ENCODE peak calls at places on chromosome 12, in six cellular contexts. X is lower lobe of right lung; C is A549; K is CD4-positive, alpha-beta memory T cell; W is CD4-positive, CD25-positive, alpha-beta regulatory T cell; H is HAP-1. A is an unnamed sample.
A peak's percentile ranks its signal among the peaks of the same experiment; 100 is the strongest.

GRCh38 chr12:107486140-107486892 is 199.3 kb upstream of the PWP1 start:
- DNase-seq in X (no peak), W (no peak), K (no peak), C (no peak), H (no peak), A (no peak)

GRCh38 chr12:110010853-110011835 is 11.9 kb downstream of the ANKRD13A start:
- DNase-seq in X (no peak), H (no peak), K (no peak), C (no peak), W (no peak), A (peak; percentile 11)

GRCh38 chr12:71469235-71469873 is 29.8 kb downstream of the LGR5 start:
- DNase-seq in W (no peak), C (peak; percentile 17), H (no peak), X (no peak), K (no peak), A (no peak)

GRCh38 chr12:52713960-52714886 is 10.9 kb upstream of the KRT77 start:
- DNase-seq in X (no peak), K (no peak), C (peak; percentile 42), W (no peak), H (no peak), A (no peak)

GRCh38 chr12:48017496-48017895 is 13.2 kb upstream of the COL2A1 start:
- DNase-seq in C (no peak), H (no peak), W (no peak), K (no peak), X (no peak), A (no peak)

GRCh38 chr12:3658327-3659163 is 94.4 kb downstream of the CRACR2A start:
- DNase-seq in H (peak; percentile 70), K (peak; percentile 31), X (no peak), W (no peak), C (no peak), A (no peak)

GRCh38 chr12:5344131-5344530 is 87.8 kb upstream of the NTF3 start:
- DNase-seq in C (no peak), K (no peak), W (no peak), X (no peak), H (no peak), A (no peak)

GRCh38 chr12:130752692-130753230 is 36.7 kb upstream of the RIMBP2 start:
- DNase-seq in X (no peak), H (no peak), C (no peak), K (no peak), W (no peak), A (no peak)

GRCh38 chr12:124648710-124649384 is 81.4 kb upstream of the NCOR2 start:
- DNase-seq in H (no peak), C (no peak), W (no peak), K (no peak), X (no peak), A (no peak)

GRCh38 chr12:65929641-65930040 is 105.4 kb downstream of the HMGA2 start:
- DNase-seq in K (no peak), C (no peak), X (no peak), W (no peak), H (no peak), A (no peak)

GRCh38 chr12:129069886-129070285 is 216.6 kb downstream of the GLT1D1 start:
- DNase-seq in W (no peak), H (no peak), X (no peak), C (no peak), K (no peak), A (no peak)

GRCh38 chr12:57190037-57190436 is 26.6 kb upstream of the NXPH4 start:
- DNase-seq in H (no peak), K (no peak), C (no peak), W (no peak), X (peak; percentile 67), A (no peak)

GRCh38 chr12:14225064-14225463 is 140.4 kb upstream of the ATF7IP start:
- DNase-seq in X (no peak), W (no peak), K (no peak), H (no peak), C (no peak), A (no peak)

GRCh38 chr12:30882706-30883105 is 43.8 kb upstream of the TSPAN11 start:
- DNase-seq in H (no peak), C (no peak), W (no peak), K (no peak), X (no peak), A (no peak)

GRCh38 chr12:104219908-104220404 is 4.4 kb downstream of the TXNRD1 start:
- DNase-seq in X (no peak), C (peak; percentile 99), K (peak; percentile 45), H (peak; percentile 48), W (no peak), A (peak; percentile 49)

GRCh38 chr12:107992870-107993451 is 136.1 kb upstream of the WSCD2 start:
- DNase-seq in K (no peak), C (peak; percentile 69), W (no peak), H (peak; percentile 49), X (no peak), A (no peak)

GRCh38 chr12:121003650-121004049 is 12.6 kb downstream of the C12orf43 start:
- DNase-seq in C (peak; percentile 63), H (peak; percentile 39), K (no peak), W (no peak), X (peak; percentile 31), A (no peak)

GRCh38 chr12:92928431-92928961 is 599 bp downstream of the EEA1 start:
- DNase-seq in C (peak; percentile 16), H (peak; percentile 39), K (no peak), W (no peak), X (peak; percentile 68), A (peak; percentile 9)

GRCh38 chr12:32462908-32463307 is 63.5 kb downstream of the FGD4 start:
- DNase-seq in H (no peak), W (no peak), X (no peak), C (no peak), K (no peak), A (no peak)

GRCh38 chr12:15886372-15887042 is 4.3 kb downstream of the STRAP start:
- DNase-seq in K (no peak), C (peak; percentile 28), H (no peak), X (no peak), W (no peak), A (no peak)

GRCh38 chr12:89080797-89081470 is 271.4 kb downstream of the DUSP6 start:
- DNase-seq in C (no peak), X (no peak), W (no peak), H (no peak), K (no peak), A (no peak)

GRCh38 chr12:123050331-123050809 is 69.9 kb downstream of the ARL6IP4 start:
- DNase-seq in X (no peak), W (no peak), K (no peak), C (no peak), H (no peak), A (no peak)

GRCh38 chr12:92537235-92537960 is 165.4 kb upstream of the PLEKHG7 start:
- DNase-seq in W (no peak), H (no peak), C (no peak), K (no peak), X (no peak), A (no peak)

GRCh38 chr12:120119395-120119973 is 2.9 kb upstream of the RAB35 start:
- DNase-seq in K (no peak), H (no peak), W (no peak), C (peak; percentile 56), X (no peak), A (no peak)

GRCh38 chr12:46944771-46945170 is 119.0 kb upstream of the SLC38A4 start:
- DNase-seq in X (no peak), H (no peak), K (no peak), C (no peak), W (no peak), A (no peak)
- H3K4me1 ChIP-seq in X (no peaks in the 10 kb centered on the region), H (no peaks in the 10 kb centered on the region), K (no peaks in the 10 kb centered on the region), C (peaks cover 6% of the 10 kb centered on the region), W (no peaks in the 10 kb centered on the region), A (no peaks in the 10 kb centered on the region)

GRCh38 chr12:122005252-122005651 is 16.4 kb upstream of the BCL7A start:
- DNase-seq in W (no peak), C (no peak), H (no peak), X (peak; percentile 12), K (no peak), A (no peak)

GRCh38 chr12:122004633-122005071 is 17.0 kb upstream of the BCL7A start:
- DNase-seq in C (no peak), H (no peak), K (no peak), X (peak; percentile 43), W (no peak), A (no peak)

GRCh38 chr12:122006186-122006926 is 15.3 kb upstream of the BCL7A start:
- DNase-seq in K (peak; percentile 23), W (no peak), X (peak; percentile 37), H (no peak), C (no peak), A (no peak)

GRCh38 chr12:122001379-122002209 is 20.1 kb upstream of the BCL7A start:
- DNase-seq in X (peak; percentile 11), K (no peak), C (no peak), W (no peak), H (peak; percentile 93), A (no peak)

DNA sequence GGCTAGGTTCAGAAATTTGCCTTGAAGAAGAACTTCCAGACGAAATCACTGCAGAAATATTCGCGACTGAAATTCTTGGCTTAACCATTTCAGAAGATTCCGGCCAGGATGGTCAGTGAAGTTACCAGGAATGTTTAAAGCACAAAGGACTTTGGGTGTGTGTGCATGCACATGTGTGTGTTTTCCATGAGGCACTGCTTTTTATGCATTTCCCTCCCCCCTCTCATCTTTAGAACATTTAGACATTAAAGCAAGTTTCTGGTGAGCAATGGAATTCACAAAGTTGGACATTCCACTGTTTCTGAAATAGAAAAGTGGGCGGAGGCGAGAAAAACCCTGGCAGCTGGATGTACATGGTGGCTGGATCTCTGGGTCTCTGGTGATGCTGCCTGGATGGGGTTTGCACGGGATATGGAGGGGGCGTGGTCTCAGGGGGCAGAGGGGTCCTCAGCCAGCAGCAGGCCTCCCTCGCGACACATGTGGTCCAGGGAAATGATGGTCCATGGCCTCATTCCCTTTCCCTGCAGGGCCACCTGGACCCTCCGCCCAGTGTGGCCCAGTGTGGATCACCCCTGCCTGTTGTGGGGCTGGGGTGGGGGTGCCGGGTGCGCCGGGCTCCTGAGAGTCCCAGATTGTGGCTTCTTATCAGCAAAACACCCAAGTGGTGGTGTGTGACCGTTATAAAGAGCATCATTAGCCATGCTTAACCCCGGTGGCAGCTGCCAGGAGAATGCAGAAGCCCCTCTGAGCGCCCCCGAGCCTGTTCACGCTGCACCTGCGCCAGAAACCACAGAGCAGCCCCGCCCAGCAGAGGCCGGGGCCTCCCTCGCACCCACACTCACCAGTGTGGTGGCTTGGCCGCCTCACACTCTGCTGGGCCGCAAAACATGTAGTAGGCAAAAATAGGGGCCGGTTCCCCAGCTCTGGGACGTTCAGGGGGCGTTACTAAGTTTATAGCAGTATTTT is 17.8 kb upstream of the BCL7A start:
- DNase-seq in K (no peak), C (no peak), H (no peak), X (peak; percentile 30), W (no peak), A (no peak)
- H3K4me1 ChIP-seq in K (peaks cover 40% of the 10 kb centered on the region), C (no peaks in the 10 kb centered on the region), H (peaks cover 9% of the 10 kb centered on the region), X (peaks cover 5% of the 10 kb centered on the region), W (peaks cover 16% of the 10 kb centered on the region), A (peaks cover 22% of the 10 kb centered on the region)

DNA sequence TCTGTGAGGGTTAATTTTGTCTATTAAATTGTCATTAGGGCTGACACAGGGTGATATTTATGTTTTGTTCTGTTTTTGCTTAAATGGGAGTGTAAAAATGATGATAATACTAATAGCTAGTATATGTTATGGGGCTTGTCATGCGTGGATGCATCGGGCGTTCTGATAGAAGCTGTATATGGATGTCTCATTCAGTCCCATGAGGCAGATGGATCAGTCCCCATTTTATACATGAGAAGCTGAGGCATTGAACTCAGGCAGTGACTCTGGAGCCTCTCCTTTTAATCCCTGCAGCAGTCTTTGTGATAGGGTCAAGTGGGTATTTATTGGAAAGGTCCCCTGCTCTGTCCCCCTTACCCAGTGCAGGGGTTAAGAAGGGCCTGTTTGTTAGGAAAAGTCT is 46.1 kb downstream of the ELK3 start:
- DNase-seq in K (no peak), W (no peak), X (no peak), H (no peak), C (no peak), A (no peak)
- H3K4me1 ChIP-seq in K (peaks cover 76% of the 10 kb centered on the region), W (peaks cover 58% of the 10 kb centered on the region), X (peaks cover 77% of the 10 kb centered on the region), H (no peaks in the 10 kb centered on the region), C (peaks cover 3% of the 10 kb centered on the region), A (peaks cover 59% of the 10 kb centered on the region)

GRCh38 chr12:46390304-46390703 is 17.7 kb upstream of the SLC38A2 start:
- DNase-seq in W (no peak), H (no peak), K (no peak), X (no peak), C (no peak), A (no peak)
- H3K4me1 ChIP-seq in W (peaks cover 19% of the 10 kb centered on the region), H (peaks cover 7% of the 10 kb centered on the region), K (peaks cover 15% of the 10 kb centered on the region), X (peaks cover 57% of the 10 kb centered on the region), C (peaks cover 63% of the 10 kb centered on the region), A (no peaks in the 10 kb centered on the region)

A was measured in effector memory CD4-positive, alpha-beta T cell.